ENCODE peak calls at places on chromosomes 7 and 10, in eight cellular contexts. K, U, B, Q, L, P, M and G are unnamed samples.

GRCh38 chr7:84162125-84162524 is 32.5 kb downstream of the SEMA3A start:
- DNase-seq in L (no peak), Q (no peak), B (no peak), P (no peak), U (no peak), M (no peak), K (no peak), G (no peak)

GRCh38 chr10:103281753-103282152 is 4.8 kb downstream of the INA start:
- DNase-seq in Q (no peak), U (peak), K (no peak), P (no peak), B (no peak), L (peak), M (peak), G (no peak)

GRCh38 chr10:118840071-118840775 is 85.5 kb upstream of the CACUL1 start:
- DNase-seq in P (no peak), U (no peak), B (no peak), K (no peak), M (peak), Q (no peak), L (no peak), G (peak)

GRCh38 chr10:43962346-43963191 is 313.9 kb upstream of the ZNF32 start:
- DNase-seq in M (peak), P (no peak), K (no peak), Q (no peak), L (peak), B (no peak), U (no peak), G (no peak)

GRCh38 chr7:40923631-40924030 is 779.3 kb downstream of the INHBA start:
- DNase-seq in K (no peak), Q (no peak), M (no peak), L (peak), P (no peak), B (no peak), U (no peak), G (no peak)

GRCh38 chr10:5811387-5811821 is 1.8 kb downstream of the GDI2 start:
- DNase-seq in B (no peak), P (no peak), U (no peak), M (peak), Q (no peak), L (peak), K (no peak), G (no peak)

GRCh38 chr7:64886956-64887545 is 16.0 kb upstream of the ZNF273 start:
- DNase-seq in L (no peak), K (no peak), P (no peak), U (no peak), B (no peak), M (no peak), Q (no peak), G (no peak)

GRCh38 chr7:75820688-75821087 is 7.1 kb upstream of the CCL24 start:
- DNase-seq in K (no peak), B (no peak), L (no peak), Q (no peak), P (no peak), M (no peak), U (no peak), G (no peak)

GRCh38 chr10:98642281-98642680 is 195.5 kb upstream of the HPS1 start:
- DNase-seq in Q (no peak), K (no peak), U (no peak), M (no peak), L (peak), B (no peak), P (no peak), G (no peak)

GRCh38 chr7:12582362-12582761 is 11.8 kb downstream of the SCIN start:
- DNase-seq in B (no peak), P (no peak), Q (no peak), K (no peak), M (no peak), L (no peak), U (no peak), G (no peak)

GRCh38 chr10:56605043-56605442 is 244.0 kb upstream of the ZWINT start:
- DNase-seq in Q (no peak), U (peak), M (no peak), P (peak), K (no peak), L (no peak), B (peak), G (no peak)

GRCh38 chr10:34323197-34323596 is 491.9 kb downstream of the PARD3 start:
- DNase-seq in Q (no peak), P (no peak), M (peak), B (no peak), U (no peak), K (no peak), L (peak), G (no peak)

GRCh38 chr7:76507723-76508406 is 2.5 kb upstream of the UPK3B start:
- DNase-seq in Q (no peak), U (no peak), P (peak), M (peak), B (no peak), L (peak), K (no peak), G (no peak)

GRCh38 chr10:6030940-6031339 is 31.2 kb downstream of the IL2RA start:
- DNase-seq in Q (no peak), K (no peak), B (no peak), M (no peak), P (no peak), U (no peak), L (no peak), G (no peak)

GRCh38 chr7:100540073-100540723 is 1.2 kb downstream of the AGFG2 start:
- DNase-seq in L (no peak), K (no peak), U (no peak), Q (no peak), M (no peak), P (no peak), B (no peak), G (no peak)

GRCh38 chr10:97412891-97413304 is 11.8 kb upstream of the RRP12 start:
- DNase-seq in K (no peak), U (no peak), M (peak), L (no peak), Q (no peak), B (peak), P (no peak), G (peak)

GRCh38 chr7:1990001-1990670 is 242.6 kb downstream of the MAD1L1 start:
- DNase-seq in Q (peak), U (no peak), K (no peak), L (no peak), M (no peak), P (peak), B (no peak), G (no peak)

GRCh38 chr10:23174075-23174973 is 17.8 kb upstream of the PTF1A start:
- DNase-seq in K (no peak), Q (no peak), M (no peak), B (no peak), U (no peak), L (no peak), P (peak), G (no peak)

GRCh38 chr10:33273295-33274002 is 61.0 kb downstream of the NRP1 start:
- DNase-seq in P (peak), U (no peak), B (peak), L (peak), K (no peak), M (peak), Q (peak), G (no peak)

GRCh38 chr7:1620835-1621234 is 49.2 kb upstream of the ELFN1 start:
- DNase-seq in K (no peak), B (no peak), P (peak), L (no peak), Q (no peak), M (no peak), U (no peak), G (no peak)

GRCh38 chr7:72336887-72337821 is 75.0 kb downstream of the CALN1 start:
- DNase-seq in U (no peak), K (no peak), P (no peak), Q (no peak), B (no peak), M (no peak), L (no peak), G (no peak)

GRCh38 chr7:47581821-47582747 is at the start of gene TNS3:
- DNase-seq in P (peak), K (no peak), U (no peak), L (peak), M (peak), Q (peak), B (peak), G (no peak)

GRCh38 chr7:46343802-46344201 is 422.7 kb upstream of the IGFBP3 start:
- DNase-seq in B (no peak), U (no peak), P (no peak), Q (no peak), M (no peak), L (no peak), K (no peak), G (no peak)

GRCh38 chr7:19117870-19118608 is 603 bp upstream of the TWIST1 start:
- DNase-seq in U (no peak), L (peak), P (no peak), B (no peak), M (peak), Q (no peak), K (no peak), G (no peak)

GRCh38 chr10:128268015-128268722 is 141.9 kb upstream of the MKI67 start:
- DNase-seq in Q (no peak), K (no peak), L (peak), B (peak), U (no peak), M (peak), P (no peak), G (peak)

GRCh38 chr10:73998623-73999622 is 1.0 kb downstream of the VCL start:
- DNase-seq in B (peak), L (peak), P (peak), K (no peak), U (peak), M (peak), Q (peak), G (peak)

GRCh38 chr7:155787171-155787851 is 25.0 kb downstream of the SHH start:
- DNase-seq in K (no peak), M (peak), U (no peak), P (no peak), B (no peak), Q (no peak), L (peak), G (no peak)